ENCODE peak calls at places on chromosomes 6 and 20, in nine cellular contexts. One of them, this sample, is unnamed.

GRCh38 chr6:105432797-105433196 is 29.9 kb upstream of the PREP start:
- DNase-seq in HFF-Myc: peak; percentile 77
- DNase-seq in activated naive CD8-positive, alpha-beta T cell treated with anti-CD3 and anti-CD28 coated beads, Interleukin-2, amount 50 U/mL, for 24 hours: no peak
- DNase-seq in amygdala: no peak
- DNase-seq in T-helper 2 cell: no peak
- DNase-seq in astrocyte of the spinal cord: peak; percentile 79
- DNase-seq in NCI-H748 treated with DMSO at 0.1 percent for 48 hours: no peak
- DNase-seq in suprapubic skin: no peak
- DNase-seq in posterior cingulate gyrus: no peak
- DNase-seq in this sample: no peak

GRCh38 chr20:62845416-62845815 is 16.2 kb downstream of the TCFL5 start:
- DNase-seq in activated naive CD8-positive, alpha-beta T cell treated with anti-CD3 and anti-CD28 coated beads, Interleukin-2, amount 50 U/mL, for 24 hours: no peak
- DNase-seq in T-helper 2 cell: no peak
- DNase-seq in amygdala: no peak
- DNase-seq in suprapubic skin: no peak
- DNase-seq in HFF-Myc: no peak
- DNase-seq in NCI-H748 treated with DMSO at 0.1 percent for 48 hours: no peak
- DNase-seq in astrocyte of the spinal cord: no peak
- DNase-seq in posterior cingulate gyrus: no peak
- DNase-seq in this sample: no peak

GRCh38 chr20:37630161-37630560 is 63.7 kb upstream of the CTNNBL1 start:
- DNase-seq in amygdala: no peak
- DNase-seq in posterior cingulate gyrus: no peak
- DNase-seq in T-helper 2 cell: no peak
- DNase-seq in activated naive CD8-positive, alpha-beta T cell treated with anti-CD3 and anti-CD28 coated beads, Interleukin-2, amount 50 U/mL, for 24 hours: no peak
- DNase-seq in astrocyte of the spinal cord: no peak
- DNase-seq in NCI-H748 treated with DMSO at 0.1 percent for 48 hours: no peak
- DNase-seq in HFF-Myc: no peak
- DNase-seq in suprapubic skin: no peak
- DNase-seq in this sample: no peak

GRCh38 chr20:6006603-6006949 is 47.3 kb downstream of the LRRN4 start:
- DNase-seq in HFF-Myc: no peak
- DNase-seq in NCI-H748 treated with DMSO at 0.1 percent for 48 hours: no peak
- DNase-seq in suprapubic skin: no peak
- DNase-seq in amygdala: no peak
- DNase-seq in T-helper 2 cell: no peak
- DNase-seq in astrocyte of the spinal cord: no peak
- DNase-seq in activated naive CD8-positive, alpha-beta T cell treated with anti-CD3 and anti-CD28 coated beads, Interleukin-2, amount 50 U/mL, for 24 hours: no peak
- DNase-seq in posterior cingulate gyrus: no peak
- DNase-seq in this sample: no peak

GRCh38 chr6:149855040-149855654 is 9.0 kb downstream of the LRP11 start:
- DNase-seq in suprapubic skin: no peak
- DNase-seq in activated naive CD8-positive, alpha-beta T cell treated with anti-CD3 and anti-CD28 coated beads, Interleukin-2, amount 50 U/mL, for 24 hours: no peak
- DNase-seq in T-helper 2 cell: no peak
- DNase-seq in posterior cingulate gyrus: no peak
- DNase-seq in NCI-H748 treated with DMSO at 0.1 percent for 48 hours: no peak
- DNase-seq in astrocyte of the spinal cord: peak; percentile 94
- DNase-seq in amygdala: no peak
- DNase-seq in HFF-Myc: no peak
- DNase-seq in this sample: no peak

GRCh38 chr6:32908897-32909296 is 31.9 kb downstream of the HLA-DMB start:
- DNase-seq in posterior cingulate gyrus: no peak
- DNase-seq in astrocyte of the spinal cord: no peak
- DNase-seq in activated naive CD8-positive, alpha-beta T cell treated with anti-CD3 and anti-CD28 coated beads, Interleukin-2, amount 50 U/mL, for 24 hours: no peak
- DNase-seq in amygdala: no peak
- DNase-seq in NCI-H748 treated with DMSO at 0.1 percent for 48 hours: no peak
- DNase-seq in HFF-Myc: no peak
- DNase-seq in T-helper 2 cell: no peak
- DNase-seq in suprapubic skin: no peak
- DNase-seq in this sample: no peak

GRCh38 chr20:51480507-51481270 is 61.8 kb downstream of the NFATC2 start:
- DNase-seq in amygdala: no peak
- DNase-seq in activated naive CD8-positive, alpha-beta T cell treated with anti-CD3 and anti-CD28 coated beads, Interleukin-2, amount 50 U/mL, for 24 hours: peak; percentile 66
- DNase-seq in suprapubic skin: no peak
- DNase-seq in astrocyte of the spinal cord: no peak
- DNase-seq in NCI-H748 treated with DMSO at 0.1 percent for 48 hours: no peak
- DNase-seq in T-helper 2 cell: peak; percentile 67
- DNase-seq in posterior cingulate gyrus: no peak
- DNase-seq in HFF-Myc: no peak
- DNase-seq in this sample: no peak

GRCh38 chr6:169982461-169983386 is 231.3 kb downstream of the ERMARD start:
- DNase-seq in suprapubic skin: peak; percentile 45
- DNase-seq in amygdala: no peak
- DNase-seq in NCI-H748 treated with DMSO at 0.1 percent for 48 hours: no peak
- DNase-seq in activated naive CD8-positive, alpha-beta T cell treated with anti-CD3 and anti-CD28 coated beads, Interleukin-2, amount 50 U/mL, for 24 hours: no peak
- DNase-seq in T-helper 2 cell: no peak
- DNase-seq in posterior cingulate gyrus: no peak
- DNase-seq in astrocyte of the spinal cord: no peak
- DNase-seq in HFF-Myc: no peak
- DNase-seq in this sample: no peak

This sample was measured in brain pericyte.